ENCODE peak calls at places on chromosomes 4 and X, in ten cellular contexts. Y is CD8-positive, alpha-beta T cell; B is non-pigmented ciliary epithelial cell; E is progenitor cell of endocrine pancreas; H is ureter; P is neural crest cell; V is fibroblast of lung; U is heart left ventricle; R is Kasumi-1; G is activated T-cell treated with anti-CD3 and anti-CD28 coated beads for 1 hour. K is an unnamed sample.

GRCh38 chr4:81504685-81505598 is 33.2 kb upstream of the RASGEF1B start:
- DNase-seq in E (no peak), B (no peak), Y (peak), G (peak), V (peak), R (peak), H (peak), P (no peak), U (peak), K (peak)

GRCh38 chrX:20284444-20284843 is 17.7 kb upstream of the RPS6KA3 start:
- DNase-seq in H (no peak), V (no peak), G (no peak), B (no peak), U (no peak), E (no peak), Y (no peak), P (no peak), R (no peak), K (no peak)

GRCh38 chrX:31223817-31224216 is 152.0 kb upstream of the FTHL17 start:
- DNase-seq in R (no peak), H (no peak), G (no peak), U (no peak), B (no peak), P (no peak), Y (no peak), V (peak), E (no peak), K (no peak)

GRCh38 chr4:53579826-53580225 is 11.5 kb downstream of the LNX1 start:
- DNase-seq in G (no peak), R (no peak), E (no peak), B (no peak), Y (no peak), V (no peak), U (no peak), P (no peak), H (no peak), K (no peak)

GRCh38 chrX:55758033-55758432 is 40.5 kb downstream of the RRAGB start:
- DNase-seq in V (peak), H (no peak), R (no peak), Y (no peak), U (no peak), E (no peak), B (peak), G (no peak), P (no peak), K (no peak)

GRCh38 chr4:47383829-47384427 is 79.6 kb downstream of the COMMD8 start:
- DNase-seq in H (no peak), Y (no peak), V (peak), B (no peak), E (no peak), U (no peak), R (peak), P (no peak), G (no peak), K (no peak)

GRCh38 chr4:76147454-76148141 is 599 bp downstream of the NUP54 start:
- DNase-seq in P (peak), R (peak), H (peak), G (peak), U (peak), E (peak), Y (peak), V (peak), B (peak), K (peak)

GRCh38 chrX:116204947-116205346 is 34.4 kb downstream of the AGTR2 start:
- DNase-seq in R (peak), H (no peak), E (no peak), U (no peak), P (no peak), B (no peak), G (no peak), V (peak), Y (no peak), K (no peak)

GRCh38 chrX:15475486-15475885 is 17.6 kb downstream of the PIR start:
- DNase-seq in V (no peak), P (no peak), G (no peak), H (no peak), U (no peak), B (no peak), E (no peak), R (no peak), Y (no peak), K (no peak)

GRCh38 chr4:186940476-186940875 is 216.8 kb upstream of the FAT1 start:
- DNase-seq in H (no peak), P (no peak), E (no peak), V (no peak), U (no peak), Y (no peak), G (no peak), B (no peak), R (no peak), K (no peak)

GRCh38 chr4:182825786-182826185 is 91.4 kb downstream of the DCTD start:
- DNase-seq in G (no peak), Y (no peak), E (no peak), R (peak), V (no peak), U (no peak), P (no peak), H (no peak), B (no peak), K (no peak)

GRCh38 chr4:53136954-53137353 is 228.9 kb downstream of the SCFD2 start:
- DNase-seq in P (no peak), H (no peak), V (no peak), G (no peak), R (no peak), Y (no peak), E (no peak), B (no peak), U (no peak), K (no peak)

GRCh38 chrX:43557792-43558191 is 98.3 kb upstream of the MAOA start:
- DNase-seq in H (peak), U (peak), V (peak), Y (peak), R (peak), E (peak), B (no peak), G (peak), P (peak), K (peak)

GRCh38 chr4:124337874-124338273 is 374.7 kb downstream of the ANKRD50 start:
- DNase-seq in Y (no peak), E (no peak), H (no peak), V (peak), G (no peak), B (no peak), U (peak), P (no peak), R (no peak), K (no peak)

GRCh38 chr4:173235050-173235449 is 66.4 kb downstream of the GALNT7 start:
- DNase-seq in R (no peak), E (no peak), U (no peak), V (no peak), H (no peak), P (no peak), B (no peak), Y (no peak), G (no peak), K (no peak)

GRCh38 chr4:88037936-88038335 is 30.5 kb downstream of the PKD2 start:
- DNase-seq in H (no peak), R (no peak), U (no peak), V (no peak), Y (no peak), G (no peak), B (no peak), E (no peak), P (no peak), K (no peak)

GRCh38 chr4:71026086-71026485 is 32.6 kb downstream of the DCK start:
- DNase-seq in H (no peak), E (no peak), B (peak), U (peak), P (no peak), R (peak), G (no peak), V (peak), Y (no peak), K (no peak)

GRCh38 chrX:44997282-44997813 is 124.4 kb downstream of the KDM6A start:
- DNase-seq in E (no peak), Y (no peak), V (no peak), P (no peak), U (no peak), G (no peak), H (no peak), B (no peak), R (peak), K (no peak)

GRCh38 chr4:141027421-141027820 is 105.8 kb downstream of the RNF150 start:
- DNase-seq in V (peak), U (no peak), B (no peak), R (no peak), G (no peak), H (no peak), Y (no peak), P (no peak), E (no peak), K (no peak)

GRCh38 chr4:183213996-183214395 is 106.1 kb downstream of the CLDN22 start:
- DNase-seq in R (no peak), H (no peak), E (no peak), Y (no peak), U (no peak), B (no peak), G (no peak), V (no peak), P (no peak), K (no peak)

GRCh38 chr4:7434766-7435150 is at the start of gene PSAPL1:
- DNase-seq in U (no peak), P (no peak), Y (no peak), R (no peak), H (no peak), G (no peak), E (no peak), B (no peak), V (peak), K (no peak)

GRCh38 chrX:13044441-13044840 is at the start of gene FAM9C:
- DNase-seq in B (no peak), H (no peak), Y (no peak), E (no peak), U (no peak), G (no peak), P (no peak), V (no peak), R (no peak), K (no peak)

GRCh38 chrX:103404225-103405008 is 28.1 kb downstream of the BEX3 start:
- DNase-seq in H (peak), G (no peak), U (peak), V (peak), P (peak), E (peak), B (peak), R (no peak), Y (peak), K (peak)

GRCh38 chr4:178672512-178672911 is 1230.3 kb upstream of the AGA start:
- DNase-seq in P (no peak), V (no peak), H (no peak), Y (no peak), G (no peak), E (no peak), R (no peak), B (peak), U (no peak), K (no peak)

GRCh38 chr4:8703401-8703696 is 110.8 kb downstream of the CPZ start:
- DNase-seq in E (no peak), H (peak), B (no peak), R (no peak), U (no peak), Y (no peak), P (no peak), G (no peak), V (no peak), K (no peak)

GRCh38 chr4:83110222-83110945 is 4.1 kb downstream of the PLAC8 start:
- DNase-seq in H (peak), R (peak), G (peak), Y (peak), V (peak), P (peak), B (peak), U (peak), E (peak), K (peak)

GRCh38 chr4:109729155-109729562 is 711 bp downstream of the PLA2G12A start:
- DNase-seq in P (no peak), R (peak), E (no peak), G (no peak), B (no peak), V (peak), H (no peak), U (no peak), Y (no peak), K (no peak)

GRCh38 chr4:105490523-105490922 is 16.7 kb upstream of the PPA2 start:
- DNase-seq in P (no peak), E (no peak), G (no peak), H (no peak), B (no peak), U (no peak), Y (no peak), R (no peak), V (no peak), K (no peak)

GRCh38 chrX:103811858-103812257 is 20.2 kb downstream of the RAB9B start:
- DNase-seq in P (no peak), B (no peak), G (no peak), R (no peak), Y (no peak), E (no peak), V (no peak), U (no peak), H (no peak), K (no peak)

GRCh38 chr4:114318309-114318708 is 280.3 kb upstream of the UGT8 start:
- DNase-seq in B (peak), P (no peak), E (no peak), Y (no peak), H (no peak), R (no peak), G (no peak), U (no peak), V (peak), K (no peak)

GRCh38 chr4:143700420-143701352 is at the start of gene FREM3:
- DNase-seq in U (no peak), H (no peak), G (no peak), P (peak), V (no peak), R (no peak), E (peak), B (no peak), Y (no peak), K (peak)

GRCh38 chrX:6852869-6853268 is 294.6 kb upstream of the STS start:
- DNase-seq in Y (no peak), R (no peak), G (no peak), P (no peak), E (no peak), U (no peak), V (no peak), B (no peak), H (no peak), K (peak)